ENCODE peak calls at places on chromosomes 1 and 21, in six cellular contexts. U is GM12878, P is SK-N-SH, D is HepG2, W is H1, T is K562. J is an unnamed sample.

GRCh38 chr1:157359309-157360020 is 192.8 kb downstream of the FCRL5 start:
- DNase-seq in U (no peak), D (no peak), P (no peak), W (no peak), T (no peak), J (no peak)

GRCh38 chr21:19228241-19228640 is 824.7 kb upstream of the TMPRSS15 start:
- DNase-seq in W (no peak), P (no peak), T (no peak), D (no peak), U (no peak), J (no peak)

GRCh38 chr1:243924588-243925349 is 74.7 kb upstream of the AKT3 start:
- DNase-seq in P (no peak), W (no peak), D (no peak), U (no peak), T (no peak), J (no peak)

GRCh38 chr1:50348449-50349241 is 74.6 kb downstream of the DMRTA2 start:
- DNase-seq in D (peak; percentile 69), P (peak; percentile 77), T (peak; percentile 75), W (peak; percentile 76), U (no peak), J (peak; percentile 48)

GRCh38 chr1:63861055-63861691 is 87.4 kb downstream of the ROR1 start:
- DNase-seq in W (no peak), D (no peak), T (no peak), P (no peak), U (no peak), J (no peak)

GRCh38 chr1:215599418-215599817 is 32.3 kb downstream of the KCTD3 start:
- DNase-seq in P (no peak), T (no peak), U (no peak), W (no peak), D (no peak), J (no peak)

GRCh38 chr1:199410462-199410861 is 617.0 kb upstream of the NR5A2 start:
- DNase-seq in D (no peak), U (no peak), W (no peak), P (no peak), T (no peak), J (no peak)

GRCh38 chr1:47577310-47578025 is 139.6 kb downstream of the FOXD2 start:
- DNase-seq in U (no peak), W (no peak), P (no peak), D (no peak), T (no peak), J (no peak)

GRCh38 chr1:117657031-117657430 is 51.2 kb downstream of the TENT5C start:
- DNase-seq in W (no peak), U (no peak), D (peak; percentile 12), T (no peak), P (no peak), J (no peak)

GRCh38 chr1:116874622-116875277 is 35.0 kb upstream of the PTGFRN start:
- DNase-seq in D (peak; percentile 27), P (no peak), T (no peak), U (no peak), W (no peak), J (no peak)

GRCh38 chr1:109017134-109017533 is 24.8 kb downstream of the WDR47 start:
- DNase-seq in P (no peak), D (no peak), W (no peak), U (no peak), T (no peak), J (no peak)

GRCh38 chr1:183566026-183566425 is 24.2 kb downstream of the NCF2 start:
- DNase-seq in U (no peak), T (no peak), P (no peak), W (no peak), D (no peak), J (no peak)

GRCh38 chr21:33402011-33402979 is 918 bp upstream of the IFNGR2 start:
- DNase-seq in W (peak; percentile 64), U (no peak), D (no peak), P (peak; percentile 78), T (no peak), J (no peak)

GRCh38 chr1:26852701-26853100 is 10.2 kb upstream of the SFN start:
- DNase-seq in D (no peak), W (no peak), P (no peak), T (no peak), U (no peak), J (no peak)

GRCh38 chr1:246659594-246660140 is 64.5 kb upstream of the SCCPDH start:
- DNase-seq in T (no peak), D (no peak), U (no peak), P (no peak), W (no peak), J (no peak)

GRCh38 chr1:64499966-64500365 is 30.0 kb downstream of the CACHD1 start:
- DNase-seq in T (peak; percentile 22), U (no peak), P (no peak), D (no peak), W (no peak), J (peak; percentile 28)

GRCh38 chr1:77866296-77866695 is 22.1 kb upstream of the NEXN start:
- DNase-seq in P (no peak), U (no peak), D (no peak), W (no peak), T (no peak), J (no peak)

GRCh38 chr1:28171246-28171645 is 5.2 kb downstream of the PTAFR start:
- DNase-seq in U (no peak), P (no peak), D (no peak), W (no peak), T (no peak), J (no peak)

GRCh38 chr21:41648591-41649031 is 118.2 kb downstream of the RIPK4 start:
- DNase-seq in W (no peak), P (no peak), T (no peak), D (no peak), U (no peak), J (no peak)

GRCh38 chr1:96559181-96559580 is 162.4 kb upstream of the PTBP2 start:
- DNase-seq in T (no peak), W (no peak), U (no peak), P (no peak), D (no peak), J (no peak)

GRCh38 chr1:58881471-58881994 is 97.7 kb upstream of the JUN start:
- DNase-seq in D (peak; percentile 96), W (no peak), T (peak; percentile 86), U (no peak), P (no peak), J (peak; percentile 57)

GRCh38 chr1:97778718-97779117 is 142.1 kb downstream of the DPYD start:
- DNase-seq in U (no peak), W (no peak), T (no peak), D (no peak), P (peak; percentile 1), J (no peak)

GRCh38 chr1:38587734-38588133 is 271.8 kb downstream of the RRAGC start:
- DNase-seq in P (no peak), U (no peak), D (no peak), W (no peak), T (no peak), J (no peak)

GRCh38 chr1:167784876-167785550 is 63.2 kb downstream of the MPZL1 start:
- DNase-seq in P (no peak), W (no peak), U (no peak), T (no peak), D (no peak), J (no peak)

GRCh38 chr1:211472724-211473123 is 19.2 kb downstream of the RD3 start:
- DNase-seq in D (no peak), T (peak; percentile 32), W (no peak), U (no peak), P (no peak), J (no peak)

DNA sequence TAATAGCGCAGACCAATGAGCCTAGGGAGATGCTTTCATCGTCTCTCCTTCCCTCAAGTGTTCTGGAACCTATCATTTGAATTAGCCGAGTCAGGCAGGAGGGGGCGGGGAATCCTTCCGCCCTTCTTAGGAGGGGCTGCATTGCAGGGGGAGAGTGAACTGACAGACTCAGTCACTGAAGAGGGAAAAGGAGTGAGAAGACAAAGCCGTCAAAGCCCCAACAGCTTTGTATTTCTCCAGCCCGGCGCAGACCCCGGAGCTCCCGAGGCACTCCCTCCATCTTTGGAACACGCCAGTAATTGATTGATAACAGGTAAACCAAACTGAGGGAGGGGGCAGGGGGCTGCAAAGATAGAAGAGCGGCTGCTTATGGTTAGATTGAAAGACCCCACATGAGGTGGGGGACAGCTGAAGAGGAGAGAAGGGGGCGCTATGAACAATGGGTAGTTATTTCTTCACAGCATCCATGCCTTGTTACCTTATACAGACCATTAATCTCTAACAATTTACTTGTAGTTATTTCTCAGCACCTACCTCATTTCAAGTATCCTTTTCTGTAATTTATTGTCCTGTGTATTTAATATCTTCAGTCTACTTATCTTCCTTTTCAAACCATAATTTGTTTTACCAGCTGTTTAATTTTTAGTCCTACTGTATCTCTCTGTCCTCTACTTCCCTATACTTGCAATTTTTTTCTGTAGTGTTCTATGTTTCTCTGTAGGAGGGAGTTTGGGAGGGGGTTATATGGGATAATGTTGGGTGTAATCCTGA is at the start of gene MLLT11:
- DNase-seq in U (no peak), W (peak; percentile 76), P (peak; percentile 86), D (no peak), T (peak; percentile 49), J (no peak)
- TF ChIP-seq YY1 in U (no peak), W (no peak), P (no peak), D (no peak), T (peak; percentile 77), J (no peak)

DNA sequence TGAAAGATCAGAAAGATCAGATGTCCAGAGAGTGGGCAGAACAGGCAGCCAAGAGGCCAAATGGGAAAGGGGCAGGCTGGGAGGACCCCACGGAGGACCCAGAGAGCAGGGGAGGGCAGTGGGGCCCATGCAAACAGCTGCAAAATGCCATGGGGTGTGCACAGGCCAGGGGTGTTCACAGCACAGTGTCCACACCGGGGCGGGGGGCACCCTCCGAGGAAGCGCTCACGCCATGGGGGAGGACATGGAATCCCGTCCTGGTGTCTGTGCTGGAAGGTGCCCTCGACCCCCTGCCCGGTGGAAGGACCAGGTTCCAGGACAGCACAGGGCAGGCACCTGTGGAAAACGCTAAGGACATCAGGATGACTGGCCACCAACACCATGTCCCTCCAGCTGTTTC is 1.5 kb downstream of the INTS11 start:
- DNase-seq in U (no peak), D (no peak), W (no peak), T (no peak), P (no peak), J (no peak)
- H3K4me2 ChIP-seq in U (peak overlapping the region; percentile 52), D (peak overlapping the region; percentile 70), W (peak overlapping the region; percentile 41), T (peak overlapping the region; percentile 65), P (peak overlapping the region; percentile 50), J (peak overlapping the region; percentile 79)

GRCh38 chr1:179091691-179092165 is 9.9 kb downstream of the TOR3A start:
- DNase-seq in U (no peak), T (no peak), P (no peak), D (peak; percentile 62), W (no peak), J (no peak)
- TF ChIP-seq YY1 in U (no peak), T (no peak), P (no peak), D (no peak), W (no peak), J (no peak)

GRCh38 chr1:3342960-3343359 is 111.5 kb upstream of the ARHGEF16 start:
- DNase-seq in W (no peak), P (no peak), D (no peak), U (no peak), T (no peak), J (no peak)

GRCh38 chr1:3341236-3341994 is 113.0 kb upstream of the ARHGEF16 start:
- DNase-seq in W (no peak), T (no peak), U (no peak), D (no peak), P (no peak), J (no peak)

GRCh38 chr1:3345792-3346191 is 108.7 kb upstream of the ARHGEF16 start:
- DNase-seq in T (no peak), D (no peak), W (no peak), P (no peak), U (no peak), J (no peak)

GRCh38 chr1:3346478-3346877 is 108.0 kb upstream of the ARHGEF16 start:
- DNase-seq in W (no peak), D (no peak), T (no peak), U (no peak), P (no peak), J (no peak)

GRCh38 chr1:3344395-3344794 is 110.1 kb upstream of the ARHGEF16 start:
- DNase-seq in P (no peak), U (no peak), W (no peak), T (no peak), D (no peak), J (no peak)
- H3K4me2 ChIP-seq in P (no peak overlapping the region), U (no peak overlapping the region), W (no peak overlapping the region), T (no peak overlapping the region), D (no peak overlapping the region), J (no peak overlapping the region)

J was measured in HCT116.